ENCODE peak calls at places on chromosome 7, in eight cellular contexts. One of them, this sample, is unnamed.
A peak's percentile ranks its signal among the peaks of the same experiment; 100 is the strongest.

GRCh38 chr7:29035044-29035740 is 77.1 kb upstream of the TRIL start:
- DNase-seq in AG04450: no peak
- DNase-seq in activated T-helper 1 cell treated with Interleukin-2 at 50 U/mL for 16 hours: no peak
- DNase-seq in cardiac fibroblast: peak; percentile 75
- DNase-seq in glutamatergic neuron: no peak
- DNase-seq in stimulated activated CD4-positive, alpha-beta T cell treated with anti-CD3 and anti-CD28 coated beads, Interleukin-4, amount 100 ng/mL, for 4 hours: no peak
- DNase-seq in NCI-H1417: no peak
- DNase-seq in fibroblast of the aortic adventitia: peak; percentile 66
- DNase-seq in this sample: no peak

GRCh38 chr7:130071701-130072622 is 1.6 kb downstream of the KLHDC10 start:
- DNase-seq in AG04450: peak; percentile 80
- DNase-seq in activated T-helper 1 cell treated with Interleukin-2 at 50 U/mL for 16 hours: peak; percentile 33
- DNase-seq in cardiac fibroblast: peak; percentile 91
- DNase-seq in glutamatergic neuron: peak; percentile 56
- DNase-seq in stimulated activated CD4-positive, alpha-beta T cell treated with anti-CD3 and anti-CD28 coated beads, Interleukin-4, amount 100 ng/mL, for 4 hours: peak; percentile 20
- DNase-seq in NCI-H1417: peak; percentile 96
- DNase-seq in fibroblast of the aortic adventitia: peak; percentile 91
- DNase-seq in this sample: no peak

GRCh38 chr7:71144963-71145362 is 13.0 kb downstream of the GALNT17 start:
- DNase-seq in AG04450: no peak
- DNase-seq in activated T-helper 1 cell treated with Interleukin-2 at 50 U/mL for 16 hours: no peak
- DNase-seq in cardiac fibroblast: no peak
- DNase-seq in glutamatergic neuron: no peak
- DNase-seq in stimulated activated CD4-positive, alpha-beta T cell treated with anti-CD3 and anti-CD28 coated beads, Interleukin-4, amount 100 ng/mL, for 4 hours: no peak
- DNase-seq in NCI-H1417: no peak
- DNase-seq in fibroblast of the aortic adventitia: no peak
- DNase-seq in this sample: no peak

GRCh38 chr7:135755351-135755753 is 6.7 kb upstream of the FAM180A start:
- DNase-seq in AG04450: no peak
- DNase-seq in activated T-helper 1 cell treated with Interleukin-2 at 50 U/mL for 16 hours: no peak
- DNase-seq in cardiac fibroblast: no peak
- DNase-seq in glutamatergic neuron: no peak
- DNase-seq in stimulated activated CD4-positive, alpha-beta T cell treated with anti-CD3 and anti-CD28 coated beads, Interleukin-4, amount 100 ng/mL, for 4 hours: no peak
- DNase-seq in NCI-H1417: peak; percentile 93
- DNase-seq in fibroblast of the aortic adventitia: peak; percentile 32
- DNase-seq in this sample: peak; percentile 52

GRCh38 chr7:111756687-111757178 is 194.4 kb upstream of the IMMP2L start:
- DNase-seq in AG04450: peak; percentile 18
- DNase-seq in activated T-helper 1 cell treated with Interleukin-2 at 50 U/mL for 16 hours: no peak
- DNase-seq in cardiac fibroblast: peak; percentile 93
- DNase-seq in glutamatergic neuron: peak; percentile 33
- DNase-seq in stimulated activated CD4-positive, alpha-beta T cell treated with anti-CD3 and anti-CD28 coated beads, Interleukin-4, amount 100 ng/mL, for 4 hours: no peak
- DNase-seq in NCI-H1417: no peak
- DNase-seq in fibroblast of the aortic adventitia: peak; percentile 83
- DNase-seq in this sample: peak; percentile 82

GRCh38 chr7:141695803-141696289 is 6.1 kb downstream of the DENND11 start:
- DNase-seq in AG04450: no peak
- DNase-seq in activated T-helper 1 cell treated with Interleukin-2 at 50 U/mL for 16 hours: no peak
- DNase-seq in cardiac fibroblast: no peak
- DNase-seq in glutamatergic neuron: peak; percentile 42
- DNase-seq in stimulated activated CD4-positive, alpha-beta T cell treated with anti-CD3 and anti-CD28 coated beads, Interleukin-4, amount 100 ng/mL, for 4 hours: no peak
- DNase-seq in NCI-H1417: peak; percentile 70
- DNase-seq in fibroblast of the aortic adventitia: no peak
- DNase-seq in this sample: no peak

GRCh38 chr7:81457858-81458522 is 311.9 kb downstream of the HGF start:
- DNase-seq in AG04450: no peak
- DNase-seq in activated T-helper 1 cell treated with Interleukin-2 at 50 U/mL for 16 hours: no peak
- DNase-seq in cardiac fibroblast: peak; percentile 69
- DNase-seq in glutamatergic neuron: no peak
- DNase-seq in stimulated activated CD4-positive, alpha-beta T cell treated with anti-CD3 and anti-CD28 coated beads, Interleukin-4, amount 100 ng/mL, for 4 hours: no peak
- DNase-seq in NCI-H1417: peak; percentile 61
- DNase-seq in fibroblast of the aortic adventitia: peak; percentile 73
- DNase-seq in this sample: no peak

GRCh38 chr7:87797798-87798403 is 78.3 kb downstream of the SLC25A40 start:
- DNase-seq in AG04450: peak; percentile 7
- DNase-seq in activated T-helper 1 cell treated with Interleukin-2 at 50 U/mL for 16 hours: no peak
- DNase-seq in cardiac fibroblast: peak; percentile 66
- DNase-seq in glutamatergic neuron: no peak
- DNase-seq in stimulated activated CD4-positive, alpha-beta T cell treated with anti-CD3 and anti-CD28 coated beads, Interleukin-4, amount 100 ng/mL, for 4 hours: no peak
- DNase-seq in NCI-H1417: peak; percentile 87
- DNase-seq in fibroblast of the aortic adventitia: peak; percentile 68
- DNase-seq in this sample: no peak

GRCh38 chr7:141045842-141046630 is 27.8 kb upstream of the TMEM178B start:
- DNase-seq in AG04450: no peak
- DNase-seq in activated T-helper 1 cell treated with Interleukin-2 at 50 U/mL for 16 hours: no peak
- DNase-seq in cardiac fibroblast: no peak
- DNase-seq in glutamatergic neuron: no peak
- DNase-seq in stimulated activated CD4-positive, alpha-beta T cell treated with anti-CD3 and anti-CD28 coated beads, Interleukin-4, amount 100 ng/mL, for 4 hours: no peak
- DNase-seq in NCI-H1417: no peak
- DNase-seq in fibroblast of the aortic adventitia: peak; percentile 61
- DNase-seq in this sample: no peak

GRCh38 chr7:113698556-113699220 is 220.1 kb downstream of the PPP1R3A start:
- DNase-seq in AG04450: peak; percentile 4
- DNase-seq in activated T-helper 1 cell treated with Interleukin-2 at 50 U/mL for 16 hours: no peak
- DNase-seq in cardiac fibroblast: peak; percentile 43
- DNase-seq in glutamatergic neuron: no peak
- DNase-seq in stimulated activated CD4-positive, alpha-beta T cell treated with anti-CD3 and anti-CD28 coated beads, Interleukin-4, amount 100 ng/mL, for 4 hours: no peak
- DNase-seq in NCI-H1417: peak; percentile 74
- DNase-seq in fibroblast of the aortic adventitia: peak; percentile 52
- DNase-seq in this sample: no peak

GRCh38 chr7:131400833-131401593 is 73.3 kb downstream of the MKLN1 start:
- DNase-seq in AG04450: no peak
- DNase-seq in activated T-helper 1 cell treated with Interleukin-2 at 50 U/mL for 16 hours: no peak
- DNase-seq in cardiac fibroblast: peak; percentile 47
- DNase-seq in glutamatergic neuron: no peak
- DNase-seq in stimulated activated CD4-positive, alpha-beta T cell treated with anti-CD3 and anti-CD28 coated beads, Interleukin-4, amount 100 ng/mL, for 4 hours: no peak
- DNase-seq in NCI-H1417: no peak
- DNase-seq in fibroblast of the aortic adventitia: peak; percentile 12
- DNase-seq in this sample: no peak

GRCh38 chr7:138979226-138979979 is 1.8 kb downstream of the KIAA1549 start:
- DNase-seq in AG04450: no peak
- DNase-seq in activated T-helper 1 cell treated with Interleukin-2 at 50 U/mL for 16 hours: no peak
- DNase-seq in cardiac fibroblast: peak; percentile 19
- DNase-seq in glutamatergic neuron: no peak
- DNase-seq in stimulated activated CD4-positive, alpha-beta T cell treated with anti-CD3 and anti-CD28 coated beads, Interleukin-4, amount 100 ng/mL, for 4 hours: no peak
- DNase-seq in NCI-H1417: peak; percentile 46
- DNase-seq in fibroblast of the aortic adventitia: peak; percentile 17
- DNase-seq in this sample: no peak

GRCh38 chr7:30471205-30471604 is 7.4 kb downstream of the NOD1 start:
- DNase-seq in AG04450: no peak
- DNase-seq in activated T-helper 1 cell treated with Interleukin-2 at 50 U/mL for 16 hours: no peak
- DNase-seq in cardiac fibroblast: no peak
- DNase-seq in glutamatergic neuron: no peak
- DNase-seq in stimulated activated CD4-positive, alpha-beta T cell treated with anti-CD3 and anti-CD28 coated beads, Interleukin-4, amount 100 ng/mL, for 4 hours: no peak
- DNase-seq in NCI-H1417: no peak
- DNase-seq in fibroblast of the aortic adventitia: no peak
- DNase-seq in this sample: no peak

GRCh38 chr7:52669031-52669430 is 366.4 kb upstream of the POM121L12 start:
- DNase-seq in AG04450: no peak
- DNase-seq in activated T-helper 1 cell treated with Interleukin-2 at 50 U/mL for 16 hours: no peak
- DNase-seq in cardiac fibroblast: no peak
- DNase-seq in glutamatergic neuron: no peak
- DNase-seq in stimulated activated CD4-positive, alpha-beta T cell treated with anti-CD3 and anti-CD28 coated beads, Interleukin-4, amount 100 ng/mL, for 4 hours: no peak
- DNase-seq in NCI-H1417: no peak
- DNase-seq in fibroblast of the aortic adventitia: no peak
- DNase-seq in this sample: no peak

GRCh38 chr7:137657476-137658193 is 189.1 kb downstream of the DGKI start:
- DNase-seq in AG04450: no peak
- DNase-seq in activated T-helper 1 cell treated with Interleukin-2 at 50 U/mL for 16 hours: no peak
- DNase-seq in cardiac fibroblast: no peak
- DNase-seq in glutamatergic neuron: no peak
- DNase-seq in stimulated activated CD4-positive, alpha-beta T cell treated with anti-CD3 and anti-CD28 coated beads, Interleukin-4, amount 100 ng/mL, for 4 hours: no peak
- DNase-seq in NCI-H1417: no peak
- DNase-seq in fibroblast of the aortic adventitia: no peak
- DNase-seq in this sample: no peak

GRCh38 chr7:150845471-150845870 is 6.8 kb upstream of the AOC1 start:
- DNase-seq in AG04450: no peak
- DNase-seq in activated T-helper 1 cell treated with Interleukin-2 at 50 U/mL for 16 hours: no peak
- DNase-seq in cardiac fibroblast: no peak
- DNase-seq in glutamatergic neuron: no peak
- DNase-seq in stimulated activated CD4-positive, alpha-beta T cell treated with anti-CD3 and anti-CD28 coated beads, Interleukin-4, amount 100 ng/mL, for 4 hours: no peak
- DNase-seq in NCI-H1417: no peak
- DNase-seq in fibroblast of the aortic adventitia: no peak
- DNase-seq in this sample: peak; percentile 67

GRCh38 chr7:141960687-141961422 is 12.7 kb downstream of the TAS2R38 start:
- DNase-seq in AG04450: no peak
- DNase-seq in activated T-helper 1 cell treated with Interleukin-2 at 50 U/mL for 16 hours: no peak
- DNase-seq in cardiac fibroblast: no peak
- DNase-seq in glutamatergic neuron: no peak
- DNase-seq in stimulated activated CD4-positive, alpha-beta T cell treated with anti-CD3 and anti-CD28 coated beads, Interleukin-4, amount 100 ng/mL, for 4 hours: no peak
- DNase-seq in NCI-H1417: no peak
- DNase-seq in fibroblast of the aortic adventitia: no peak
- DNase-seq in this sample: no peak

GRCh38 chr7:130758429-130759056 is 24.5 kb upstream of the KLF14 start:
- DNase-seq in AG04450: peak; percentile 30
- DNase-seq in activated T-helper 1 cell treated with Interleukin-2 at 50 U/mL for 16 hours: no peak
- DNase-seq in cardiac fibroblast: peak; percentile 76
- DNase-seq in glutamatergic neuron: no peak
- DNase-seq in stimulated activated CD4-positive, alpha-beta T cell treated with anti-CD3 and anti-CD28 coated beads, Interleukin-4, amount 100 ng/mL, for 4 hours: no peak
- DNase-seq in NCI-H1417: peak; percentile 82
- DNase-seq in fibroblast of the aortic adventitia: peak; percentile 84
- DNase-seq in this sample: no peak

GRCh38 chr7:17027143-17027802 is 145.5 kb upstream of the AGR3 start:
- DNase-seq in AG04450: no peak
- DNase-seq in activated T-helper 1 cell treated with Interleukin-2 at 50 U/mL for 16 hours: no peak
- DNase-seq in cardiac fibroblast: peak; percentile 80
- DNase-seq in glutamatergic neuron: no peak
- DNase-seq in stimulated activated CD4-positive, alpha-beta T cell treated with anti-CD3 and anti-CD28 coated beads, Interleukin-4, amount 100 ng/mL, for 4 hours: no peak
- DNase-seq in NCI-H1417: no peak
- DNase-seq in fibroblast of the aortic adventitia: peak; percentile 85
- DNase-seq in this sample: no peak

GRCh38 chr7:19079066-19079465 is 38.4 kb downstream of the TWIST1 start:
- DNase-seq in AG04450: no peak
- DNase-seq in activated T-helper 1 cell treated with Interleukin-2 at 50 U/mL for 16 hours: no peak
- DNase-seq in cardiac fibroblast: peak; percentile 19
- DNase-seq in glutamatergic neuron: no peak
- DNase-seq in stimulated activated CD4-positive, alpha-beta T cell treated with anti-CD3 and anti-CD28 coated beads, Interleukin-4, amount 100 ng/mL, for 4 hours: no peak
- DNase-seq in NCI-H1417: no peak
- DNase-seq in fibroblast of the aortic adventitia: peak; percentile 22
- DNase-seq in this sample: no peak

GRCh38 chr7:133702903-133703302 is 424.2 kb upstream of the LRGUK start:
- DNase-seq in AG04450: no peak
- DNase-seq in activated T-helper 1 cell treated with Interleukin-2 at 50 U/mL for 16 hours: no peak
- DNase-seq in cardiac fibroblast: no peak
- DNase-seq in glutamatergic neuron: no peak
- DNase-seq in stimulated activated CD4-positive, alpha-beta T cell treated with anti-CD3 and anti-CD28 coated beads, Interleukin-4, amount 100 ng/mL, for 4 hours: no peak
- DNase-seq in NCI-H1417: no peak
- DNase-seq in fibroblast of the aortic adventitia: no peak
- DNase-seq in this sample: no peak

GRCh38 chr7:99825451-99825850 is 2.4 kb upstream of the CYP3A43 start:
- DNase-seq in AG04450: no peak
- DNase-seq in activated T-helper 1 cell treated with Interleukin-2 at 50 U/mL for 16 hours: no peak
- DNase-seq in cardiac fibroblast: no peak
- DNase-seq in glutamatergic neuron: no peak
- DNase-seq in stimulated activated CD4-positive, alpha-beta T cell treated with anti-CD3 and anti-CD28 coated beads, Interleukin-4, amount 100 ng/mL, for 4 hours: no peak
- DNase-seq in NCI-H1417: no peak
- DNase-seq in fibroblast of the aortic adventitia: no peak
- DNase-seq in this sample: no peak

GRCh38 chr7:5533821-5534367 is 110.3 kb upstream of the TNRC18 start:
- DNase-seq in AG04450: no peak
- DNase-seq in activated T-helper 1 cell treated with Interleukin-2 at 50 U/mL for 16 hours: no peak
- DNase-seq in cardiac fibroblast: no peak
- DNase-seq in glutamatergic neuron: no peak
- DNase-seq in stimulated activated CD4-positive, alpha-beta T cell treated with anti-CD3 and anti-CD28 coated beads, Interleukin-4, amount 100 ng/mL, for 4 hours: no peak
- DNase-seq in NCI-H1417: no peak
- DNase-seq in fibroblast of the aortic adventitia: no peak
- DNase-seq in this sample: no peak

GRCh38 chr7:14069961-14070360 is 80.5 kb upstream of the ETV1 start:
- DNase-seq in AG04450: no peak
- DNase-seq in activated T-helper 1 cell treated with Interleukin-2 at 50 U/mL for 16 hours: no peak
- DNase-seq in cardiac fibroblast: no peak
- DNase-seq in glutamatergic neuron: no peak
- DNase-seq in stimulated activated CD4-positive, alpha-beta T cell treated with anti-CD3 and anti-CD28 coated beads, Interleukin-4, amount 100 ng/mL, for 4 hours: no peak
- DNase-seq in NCI-H1417: no peak
- DNase-seq in fibroblast of the aortic adventitia: no peak
- DNase-seq in this sample: no peak

GRCh38 chr7:27808626-27809025 is 68.7 kb downstream of the TAX1BP1 start:
- DNase-seq in AG04450: peak; percentile 21
- DNase-seq in activated T-helper 1 cell treated with Interleukin-2 at 50 U/mL for 16 hours: no peak
- DNase-seq in cardiac fibroblast: peak; percentile 78
- DNase-seq in glutamatergic neuron: no peak
- DNase-seq in stimulated activated CD4-positive, alpha-beta T cell treated with anti-CD3 and anti-CD28 coated beads, Interleukin-4, amount 100 ng/mL, for 4 hours: no peak
- DNase-seq in NCI-H1417: peak; percentile 70
- DNase-seq in fibroblast of the aortic adventitia: peak; percentile 84
- DNase-seq in this sample: no peak

GRCh38 chr7:119572132-119572531 is 700.8 kb upstream of the KCND2 start:
- DNase-seq in AG04450: no peak
- DNase-seq in activated T-helper 1 cell treated with Interleukin-2 at 50 U/mL for 16 hours: no peak
- DNase-seq in cardiac fibroblast: no peak
- DNase-seq in glutamatergic neuron: no peak
- DNase-seq in stimulated activated CD4-positive, alpha-beta T cell treated with anti-CD3 and anti-CD28 coated beads, Interleukin-4, amount 100 ng/mL, for 4 hours: no peak
- DNase-seq in NCI-H1417: no peak
- DNase-seq in fibroblast of the aortic adventitia: no peak
- DNase-seq in this sample: no peak

GRCh38 chr7:5523052-5523711 is 99.5 kb upstream of the TNRC18 start:
- DNase-seq in AG04450: no peak
- DNase-seq in activated T-helper 1 cell treated with Interleukin-2 at 50 U/mL for 16 hours: no peak
- DNase-seq in cardiac fibroblast: peak; percentile 68
- DNase-seq in glutamatergic neuron: no peak
- DNase-seq in stimulated activated CD4-positive, alpha-beta T cell treated with anti-CD3 and anti-CD28 coated beads, Interleukin-4, amount 100 ng/mL, for 4 hours: no peak
- DNase-seq in NCI-H1417: no peak
- DNase-seq in fibroblast of the aortic adventitia: peak; percentile 48
- DNase-seq in this sample: no peak

This sample was measured in coronary artery.